ENCODE peak calls at places on chromosomes 13 and 19, in five cellular contexts. A is AG09309, S is cardiac fibroblast, H is bronchial epithelial cell, Q is AG04449. J is an unnamed sample.

GRCh38 chr13:48858523-48858922 is 117.2 kb upstream of the FNDC3A start:
- DNase-seq in A (no peak), H (no peak), Q (no peak), S (no peak), J (no peak)

GRCh38 chr13:102852556-102852955 is 6.7 kb downstream of the ERCC5 start:
- DNase-seq in Q (no peak), H (no peak), S (peak), A (no peak), J (no peak)

GRCh38 chr19:15223649-15224371 is 8.4 kb downstream of the EPHX3 start:
- DNase-seq in Q (no peak), S (no peak), H (no peak), A (no peak), J (no peak)

GRCh38 chr19:19613456-19613855 is 5.0 kb downstream of the PBX4 start:
- DNase-seq in H (peak), Q (no peak), A (no peak), S (no peak), J (no peak)

GRCh38 chr13:102770435-102770834 is 3.2 kb downstream of the TEX30 start:
- DNase-seq in A (no peak), H (no peak), S (no peak), Q (no peak), J (no peak)

GRCh38 chr13:36310417-36311108 is 12.9 kb upstream of the CCDC169 start:
- DNase-seq in A (no peak), H (no peak), S (no peak), Q (no peak), J (no peak)

GRCh38 chr19:51511353-51511752 is 9.8 kb upstream of the SIGLEC12 start:
- DNase-seq in A (no peak), S (peak), Q (no peak), H (no peak), J (no peak)

GRCh38 chr13:79543883-79544282 is 62.9 kb downstream of the NDFIP2 start:
- DNase-seq in Q (no peak), H (no peak), A (no peak), S (no peak), J (no peak)

GRCh38 chr13:47117268-47117667 is 220.4 kb upstream of the HTR2A start:
- DNase-seq in S (peak), A (peak), H (peak), Q (peak), J (peak)

GRCh38 chr13:30847697-30848307 is 58.3 kb upstream of the MEDAG start:
- DNase-seq in H (peak), S (peak), Q (peak), A (peak), J (no peak)

GRCh38 chr19:23991170-23991569 is 76.5 kb downstream of the ZNF726 start:
- DNase-seq in H (peak), A (no peak), Q (no peak), S (no peak), J (no peak)

GRCh38 chr13:112741185-112741755 is 51.4 kb downstream of the ATP11A start:
- DNase-seq in Q (no peak), S (no peak), H (no peak), A (no peak), J (no peak)

GRCh38 chr13:74554581-74555290 is 420.5 kb upstream of the KLF12 start:
- DNase-seq in H (no peak), A (no peak), S (no peak), Q (no peak), J (no peak)

GRCh38 chr13:64061649-64062048 is 2646.0 kb upstream of the PCDH20 start:
- DNase-seq in S (no peak), Q (no peak), H (no peak), A (no peak), J (no peak)

GRCh38 chr19:58572818-58573657 is at the start of gene MZF1:
- DNase-seq in Q (peak), S (peak), H (peak), A (peak), J (peak)

GRCh38 chr19:18771328-18772242 is 19.5 kb downstream of the COMP start:
- DNase-seq in S (no peak), A (no peak), Q (no peak), H (no peak), J (no peak)

GRCh38 chr19:7670150-7670784 is 1.4 kb downstream of the RETN start:
- DNase-seq in H (no peak), A (no peak), S (no peak), Q (no peak), J (no peak)

GRCh38 chr13:41077475-41077874 is 16.2 kb downstream of the WBP4 start:
- DNase-seq in S (no peak), H (no peak), A (no peak), Q (no peak), J (no peak)

GRCh38 chr13:109385161-109385560 is 401.2 kb downstream of the IRS2 start:
- DNase-seq in H (no peak), Q (no peak), S (no peak), A (peak), J (no peak)

GRCh38 chr13:108120332-108120731 is 95.0 kb downstream of the LIG4 start:
- DNase-seq in A (no peak), S (no peak), H (no peak), Q (no peak), J (no peak)

GRCh38 chr13:31056650-31057275 is 104.9 kb downstream of the HSPH1 start:
- DNase-seq in S (peak), A (no peak), Q (no peak), H (no peak), J (peak)

GRCh38 chr13:97945342-97945741 is 8.1 kb upstream of the IPO5 start:
- DNase-seq in S (no peak), Q (no peak), H (no peak), A (no peak), J (no peak)

GRCh38 chr13:113981201-113981605 is 7.3 kb upstream of the C13orf46 start:
- DNase-seq in H (peak), S (no peak), Q (no peak), A (no peak), J (no peak)

GRCh38 chr13:51663980-51664957 is 80.0 kb downstream of the WDFY2 start:
- DNase-seq in H (peak), A (no peak), Q (no peak), S (peak), J (no peak)

GRCh38 chr13:47216176-47216822 is 319.4 kb upstream of the HTR2A start:
- DNase-seq in S (peak), A (no peak), H (peak), Q (peak), J (peak)

GRCh38 chr13:102530751-102531150 is 66.0 kb upstream of the TPP2 start:
- DNase-seq in H (no peak), A (no peak), S (no peak), Q (no peak), J (no peak)

GRCh38 chr13:80132741-80133601 is 208.0 kb downstream of the SPRY2 start:
- DNase-seq in A (no peak), H (peak), Q (no peak), S (peak), J (no peak)

GRCh38 chr19:43438291-43439162 is 23.8 kb downstream of the TEX101 start:
- DNase-seq in Q (no peak), A (peak), H (peak), S (peak), J (peak)

GRCh38 chr13:32587014-32587773 is 942 bp downstream of the PDS5B start:
- DNase-seq in A (no peak), S (peak), Q (no peak), H (peak), J (no peak)

GRCh38 chr13:99968521-99969367 is 2.8 kb downstream of the ZIC5 start:
- DNase-seq in Q (no peak), A (no peak), H (no peak), S (no peak), J (no peak)

GRCh38 chr13:39938591-39938990 is 283.1 kb downstream of the COG6 start:
- DNase-seq in Q (no peak), S (no peak), A (no peak), H (no peak), J (no peak)

GRCh38 chr13:92843549-92843948 is 383.1 kb upstream of the GPC6 start:
- DNase-seq in H (peak), A (no peak), Q (no peak), S (peak), J (peak)

GRCh38 chr13:59368652-59369051 is 795.1 kb downstream of the DIAPH3 start:
- DNase-seq in H (no peak), A (no peak), S (no peak), Q (no peak), J (no peak)

GRCh38 chr19:51157265-51157664 is 15.2 kb downstream of the SIGLEC7 start:
- DNase-seq in S (no peak), Q (no peak), H (no peak), A (no peak), J (no peak)

GRCh38 chr13:36297259-36297599 is 385 bp downstream of the CCDC169 start:
- DNase-seq in A (no peak), H (peak), S (peak), Q (no peak), J (no peak)

GRCh38 chr13:107210216-107211010 is 642.5 kb upstream of the ARGLU1 start:
- DNase-seq in A (peak), S (peak), H (peak), Q (no peak), J (no peak)

GRCh38 chr19:11697284-11697855 is 41.4 kb downstream of the ZNF823 start:
- DNase-seq in Q (no peak), A (no peak), S (no peak), H (no peak), J (no peak)

GRCh38 chr19:11694533-11695439 is 44.0 kb downstream of the ZNF823 start:
- DNase-seq in S (peak), Q (peak), H (peak), A (peak), J (peak)

GRCh38 chr19:11692127-11692790 is 46.5 kb downstream of the ZNF823 start:
- DNase-seq in S (no peak), Q (no peak), H (no peak), A (no peak), J (no peak)

GRCh38 chr19:11698231-11698630 is 40.5 kb downstream of the ZNF823 start:
- DNase-seq in S (no peak), Q (no peak), H (no peak), A (no peak), J (no peak)

DNA sequence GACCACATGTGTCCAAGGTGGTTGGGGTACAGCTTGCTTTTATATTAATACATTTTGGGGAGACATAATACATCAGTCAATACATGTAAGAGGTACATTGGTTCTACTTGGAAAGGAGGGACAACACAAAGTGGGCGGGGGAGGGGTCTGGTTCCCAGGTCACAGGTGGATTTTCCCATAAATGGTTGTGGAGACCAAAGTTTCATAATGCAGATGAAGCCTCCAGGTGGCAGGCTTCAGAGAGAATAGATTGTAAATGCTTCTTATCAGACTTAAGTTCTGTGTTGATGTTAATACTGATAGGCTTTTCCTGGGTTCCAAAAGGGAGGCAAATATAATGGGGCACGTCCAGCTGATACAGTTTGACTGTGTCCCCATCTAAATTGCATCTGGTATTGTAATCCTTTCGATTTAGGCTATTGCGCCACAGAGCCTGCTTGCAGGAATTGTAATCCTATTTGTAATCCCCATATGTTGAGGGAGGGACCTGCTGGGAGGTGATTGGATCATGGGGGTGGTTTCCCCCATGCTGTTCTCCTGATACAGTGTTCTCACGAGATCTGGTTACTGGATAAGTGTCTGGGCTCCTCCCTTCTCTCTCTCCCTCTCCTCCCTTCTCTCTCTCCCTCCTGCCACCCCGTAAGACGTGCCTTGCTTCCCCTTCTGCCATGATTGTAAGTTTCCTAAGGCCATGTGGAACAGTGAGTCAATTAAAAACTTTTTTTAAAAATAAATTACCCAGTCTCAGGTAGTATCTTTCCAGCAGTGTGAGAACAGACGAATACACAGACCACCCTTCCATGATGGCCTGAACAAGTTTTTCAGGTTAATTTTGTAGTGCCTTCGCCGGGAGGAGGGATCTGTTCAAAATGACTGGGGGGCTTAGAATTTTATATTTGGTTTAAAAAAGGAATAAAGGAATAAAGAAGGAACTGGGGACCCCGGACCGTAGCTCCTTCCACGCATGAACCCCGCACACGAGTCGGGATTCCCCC is 44.9 kb downstream of the ZNF823 start:
- DNase-seq in Q (peak), H (peak), A (peak), S (peak), J (peak)
- TF ChIP-seq CTCF in Q (no peak), H (no peak), A (peak), S (no peak), J (no peak)

GRCh38 chr19:13025819-13026477 is 30.7 kb downstream of the NFIX start:
- DNase-seq in H (no peak), A (no peak), Q (no peak), S (no peak), J (no peak)

GRCh38 chr19:13026478-13026999 is 31.3 kb downstream of the NFIX start:
- DNase-seq in Q (no peak), A (no peak), H (peak), S (peak), J (no peak)

GRCh38 chr19:13023666-13024065 is 28.4 kb downstream of the NFIX start:
- DNase-seq in A (no peak), H (no peak), S (peak), Q (no peak), J (no peak)

GRCh38 chr19:13024126-13024957 is 29.1 kb downstream of the NFIX start:
- DNase-seq in A (no peak), Q (no peak), S (peak), H (no peak), J (no peak)

DNA sequence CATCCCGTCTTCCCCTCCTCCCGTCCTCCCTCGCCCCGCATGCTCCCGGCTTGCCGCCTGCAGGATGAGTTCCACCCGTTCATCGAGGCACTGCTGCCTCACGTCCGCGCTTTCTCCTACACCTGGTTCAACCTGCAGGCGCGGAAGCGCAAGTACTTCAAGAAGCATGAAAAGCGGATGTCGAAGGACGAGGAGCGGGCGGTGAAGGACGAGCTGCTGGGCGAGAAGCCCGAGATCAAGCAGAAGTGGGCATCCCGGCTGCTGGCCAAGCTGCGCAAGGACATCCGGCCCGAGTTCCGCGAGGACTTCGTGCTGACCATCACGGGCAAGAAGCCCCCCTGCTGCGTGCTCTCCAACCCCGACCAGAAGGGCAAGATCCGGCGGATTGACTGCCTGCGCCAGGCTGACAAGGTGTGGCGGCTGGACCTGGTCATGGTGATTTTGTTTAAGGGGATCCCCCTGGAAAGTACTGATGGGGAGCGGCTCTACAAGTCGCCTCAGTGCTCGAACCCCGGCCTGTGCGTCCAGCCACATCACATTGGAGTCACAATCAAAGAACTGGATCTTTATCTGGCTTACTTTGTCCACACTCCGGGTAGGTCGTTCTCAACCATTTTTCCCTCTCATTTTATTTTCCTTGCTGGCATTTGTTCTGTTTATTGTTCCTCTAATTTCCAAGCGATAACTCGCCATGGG is 29.8 kb downstream of the NFIX start:
- DNase-seq in S (no peak), H (no peak), A (no peak), Q (no peak), J (no peak)
- H3K4me3 ChIP-seq in S (peak), H (peak), A (peak), Q (peak), J (peak)

GRCh38 chr19:2254052-2254872 is 2.0 kb downstream of the JSRP1 start:
- DNase-seq in Q (no peak), S (peak), H (no peak), A (no peak), J (no peak)
- TF ChIP-seq CTCF in Q (peak), S (peak), H (peak), A (peak), J (peak)

DNA sequence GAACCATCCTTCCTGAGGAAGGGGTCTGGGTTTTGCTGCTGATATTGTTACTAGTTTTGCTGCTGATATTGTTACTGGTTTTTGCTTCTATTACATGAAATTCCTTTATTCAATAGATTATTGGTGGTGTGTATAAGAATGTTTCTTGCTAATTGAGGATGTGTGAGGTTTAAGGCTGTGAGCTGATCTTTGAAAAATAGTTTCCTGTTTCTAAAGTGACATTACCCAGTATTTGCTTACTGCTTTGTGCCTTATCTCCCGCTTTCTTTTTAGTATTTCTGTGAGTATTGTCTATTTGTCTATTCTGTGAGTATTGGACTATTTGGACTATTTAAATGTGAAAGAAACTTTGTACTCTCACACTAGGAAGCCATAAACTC is 38.2 kb upstream of the C1QTNF9 start:
- DNase-seq in S (no peak), Q (no peak), H (no peak), A (no peak), J (no peak)
- H3K4me3 ChIP-seq in S (peak), Q (peak), H (no peak), A (no peak), J (no peak)

GRCh38 chr19:29843180-29844051 is 31.6 kb downstream of the CCNE1 start:
- DNase-seq in A (no peak), S (peak), Q (no peak), H (no peak), J (no peak)

GRCh38 chr19:29841559-29842367 is 30.0 kb downstream of the CCNE1 start:
- DNase-seq in A (no peak), S (peak), Q (no peak), H (peak), J (peak)

GRCh38 chr19:29842471-29843179 is 30.8 kb downstream of the CCNE1 start:
- DNase-seq in S (no peak), Q (no peak), H (no peak), A (no peak), J (no peak)

GRCh38 chr19:29845576-29846176 is 33.9 kb downstream of the CCNE1 start:
- DNase-seq in S (peak), H (peak), Q (no peak), A (no peak), J (peak)

DNA sequence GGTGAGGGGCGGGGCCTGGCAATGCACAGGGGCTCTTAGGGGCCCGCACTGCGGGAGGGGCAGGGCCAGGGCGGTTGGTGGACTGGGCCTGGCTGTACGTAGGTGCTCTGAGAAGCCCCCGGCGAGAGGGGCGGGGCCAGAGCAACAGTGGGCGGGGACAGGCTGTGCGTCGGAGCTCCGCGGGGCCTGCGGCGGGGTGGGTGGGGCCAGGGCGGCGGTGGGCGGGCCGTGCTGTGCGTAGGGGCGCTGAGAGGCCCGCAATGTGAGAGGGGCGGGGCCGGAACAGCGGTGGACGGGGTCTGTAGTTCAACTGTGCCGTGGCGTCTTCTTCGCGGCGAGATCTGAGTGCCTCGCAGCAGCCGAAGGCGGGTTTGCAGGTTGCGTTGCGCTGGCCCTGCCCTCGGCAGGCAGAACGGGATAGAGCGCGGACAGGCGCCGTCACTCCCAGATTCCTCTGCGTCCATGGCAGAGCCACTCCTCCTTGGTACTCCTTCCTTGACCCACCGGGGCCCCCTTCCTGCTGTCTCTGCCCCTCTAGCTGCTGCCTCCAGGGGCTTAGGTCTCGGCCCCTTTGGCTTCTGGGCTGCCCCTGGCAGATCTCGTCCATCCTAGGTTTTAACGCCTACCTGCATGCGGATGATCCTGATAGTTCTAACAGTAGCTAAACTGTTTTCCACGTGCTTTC is 33.2 kb downstream of the CCNE1 start:
- DNase-seq in H (peak), A (peak), S (peak), Q (peak), J (peak)
- TF ChIP-seq CTCF in H (no peak), A (no peak), S (no peak), Q (no peak), J (no peak)

GRCh38 chr13:83879431-83880171 is 2.7 kb downstream of the SLITRK1 start:
- DNase-seq in S (no peak), A (no peak), H (no peak), Q (no peak), J (no peak)
- H3K4me3 ChIP-seq in S (no peak), A (peak), H (no peak), Q (peak), J (no peak)

J was measured in HFF-Myc.